ENCODE peak calls at places on chromosomes 1 and 21, in eight cellular contexts. B is IMR-90, F is sigmoid colon, C is A673, S is H7, M is lower lobe of right lung, N is right cardiac atrium, J is fibroblast of pulmonary artery. Z is an unnamed sample.

GRCh38 chr1:111570781-111571181 is 48.8 kb upstream of the RAP1A start:
- DNase-seq in S (peak; percentile 15), M (no peak), N (no peak), B (peak; percentile 35), J (no peak), F (no peak), C (peak; percentile 34), Z (no peak)

GRCh38 chr1:11158291-11158690 is 30.9 kb upstream of the ANGPTL7 start:
- DNase-seq in J (no peak), N (no peak), F (peak; percentile 27), S (no peak), B (no peak), C (no peak), M (no peak), Z (no peak)

GRCh38 chr21:39651206-39651605 is 38.5 kb downstream of the B3GALT5 start:
- DNase-seq in F (no peak), M (no peak), N (no peak), C (no peak), S (no peak), B (no peak), J (no peak), Z (no peak)

GRCh38 chr1:60527567-60527966 is 454.0 kb upstream of the C1orf87 start:
- DNase-seq in S (no peak), M (no peak), B (no peak), N (no peak), J (no peak), F (no peak), C (no peak), Z (no peak)

GRCh38 chr1:63704443-63704842 is 69.4 kb upstream of the ROR1 start:
- DNase-seq in C (no peak), F (peak; percentile 39), S (no peak), N (no peak), J (peak; percentile 17), B (peak; percentile 22), M (no peak), Z (no peak)

GRCh38 chr21:32134441-32135159 is 144.2 kb downstream of the MIS18A start:
- DNase-seq in B (no peak), F (no peak), C (no peak), J (no peak), M (no peak), S (no peak), N (no peak), Z (no peak)

GRCh38 chr1:19463204-19463803 is 22.0 kb downstream of the CAPZB start:
- DNase-seq in B (no peak), J (no peak), S (peak; percentile 28), C (no peak), F (no peak), M (no peak), N (peak; percentile 37), Z (no peak)

GRCh38 chr21:46543306-46543705 is 61.6 kb downstream of the S100B start:
- DNase-seq in N (peak; percentile 42), F (peak; percentile 40), M (no peak), C (no peak), B (no peak), J (no peak), S (peak; percentile 40), Z (no peak)

GRCh38 chr1:224447251-224447650 is 12.7 kb upstream of the WDR26 start:
- DNase-seq in N (no peak), F (no peak), S (no peak), B (peak; percentile 69), C (peak; percentile 43), M (peak; percentile 51), J (peak; percentile 76), Z (peak; percentile 45)

GRCh38 chr1:91533625-91534024 is 33.0 kb downstream of the CDC7 start:
- DNase-seq in C (no peak), M (no peak), S (no peak), J (no peak), N (no peak), B (no peak), F (no peak), Z (no peak)

GRCh38 chr1:201847150-201847549 is 18.2 kb downstream of the IPO9 start:
- DNase-seq in C (no peak), S (no peak), F (no peak), J (no peak), B (no peak), N (no peak), M (no peak), Z (no peak)
- H3K4me3 ChIP-seq in C (no peak overlapping the region), S (no peak overlapping the region), F (no peak overlapping the region), J (no peak overlapping the region), B (no peak overlapping the region), N (no peak overlapping the region), M (no peak overlapping the region), Z (no peak overlapping the region)

DNA sequence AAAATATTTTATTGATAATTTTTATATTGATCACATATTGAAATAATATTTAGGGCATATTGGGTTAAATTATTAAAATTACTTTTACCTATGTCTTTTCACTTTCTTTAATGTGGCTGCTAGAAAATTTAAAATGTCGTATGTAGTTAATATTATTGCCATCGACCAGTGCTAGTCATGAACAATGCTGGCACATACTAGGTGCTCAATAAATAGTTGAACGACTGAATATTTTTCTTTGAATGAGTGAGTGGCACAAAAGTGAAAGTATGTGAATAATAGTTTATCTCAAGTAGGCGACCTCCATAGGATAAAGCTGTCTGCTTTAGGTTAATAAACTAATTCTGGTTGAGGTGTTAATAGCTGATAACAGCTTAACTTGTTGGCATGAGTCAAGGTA is 150.8 kb upstream of the FGGY start:
- DNase-seq in J (no peak), M (no peak), B (no peak), S (no peak), C (no peak), N (no peak), F (no peak), Z (no peak)
- H3K4me3 ChIP-seq in J (no peak overlapping the region), M (peak overlapping the region; percentile 59), B (no peak overlapping the region), S (no peak overlapping the region), C (no peak overlapping the region), N (peak overlapping the region; percentile 40), F (peak overlapping the region; percentile 54), Z (no peak overlapping the region)

GRCh38 chr1:92538048-92538412 is 51.3 kb upstream of the GFI1 start:
- DNase-seq in C (no peak), B (peak; percentile 5), F (no peak), J (no peak), S (no peak), N (no peak), M (no peak), Z (no peak)
- H3K4me3 ChIP-seq in C (no peak overlapping the region), B (no peak overlapping the region), F (no peak overlapping the region), J (no peak overlapping the region), S (no peak overlapping the region), N (no peak overlapping the region), M (no peak overlapping the region), Z (no peak overlapping the region)

DNA sequence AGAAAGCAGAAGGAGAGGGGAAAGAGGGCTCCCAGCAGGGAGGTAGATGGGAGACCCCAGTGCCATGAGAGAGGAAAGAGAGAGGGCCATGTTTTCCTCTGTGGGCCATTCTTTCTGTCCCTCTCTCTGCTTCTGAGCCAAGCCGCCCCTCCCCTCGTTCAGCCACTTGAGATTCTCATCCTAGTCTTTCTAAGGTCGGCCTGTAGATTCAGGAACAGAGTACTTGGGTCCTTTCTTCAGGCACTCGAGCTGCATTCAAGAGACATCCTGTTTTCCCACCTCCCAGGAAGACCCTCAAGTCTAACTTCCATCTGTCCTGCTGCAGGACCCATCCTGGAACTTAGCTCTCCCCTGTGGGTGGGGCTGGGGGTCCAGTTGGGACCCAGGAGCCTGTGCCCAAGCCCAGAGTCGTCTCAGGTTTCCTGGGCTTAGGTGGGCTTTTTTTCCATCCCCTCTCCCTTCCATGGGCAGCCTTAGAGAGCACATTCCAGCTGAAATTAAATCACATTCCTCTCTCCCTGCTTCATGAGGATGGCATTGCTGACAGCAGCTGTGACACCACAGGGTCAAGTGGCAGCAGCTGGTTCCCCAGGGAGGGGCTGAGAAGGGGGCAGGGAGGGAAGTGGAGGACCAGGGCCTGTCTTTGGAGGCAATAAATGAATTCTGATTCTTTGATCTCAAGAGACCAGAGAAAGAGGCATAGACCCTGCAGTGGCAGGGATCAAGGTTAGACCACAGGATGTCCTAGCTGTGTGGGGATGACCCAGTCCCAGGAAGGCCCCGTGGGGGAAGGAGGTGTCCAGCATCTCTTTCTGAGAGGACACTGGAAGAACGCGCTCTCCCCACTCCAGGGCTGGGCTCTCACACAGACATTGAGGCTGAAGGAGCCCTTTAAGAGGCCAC is 12.9 kb downstream of the NES start:
- DNase-seq in C (no peak), F (no peak), S (peak; percentile 61), M (no peak), N (peak; percentile 81), B (peak; percentile 58), J (no peak), Z (no peak)
- H3K4me3 ChIP-seq in C (no peak overlapping the region), F (peak overlapping the region; percentile 5), S (no peak overlapping the region), M (no peak overlapping the region), N (no peak overlapping the region), B (no peak overlapping the region), J (no peak overlapping the region), Z (no peak overlapping the region)

GRCh38 chr21:35045539-35046222 is 3.4 kb downstream of the RUNX1 start:
- DNase-seq in M (no peak), S (no peak), C (no peak), N (no peak), B (no peak), F (no peak), J (no peak), Z (no peak)

GRCh38 chr21:35048183-35048601 is 910 bp downstream of the RUNX1 start:
- DNase-seq in N (no peak), J (no peak), F (no peak), S (no peak), M (peak; percentile 67), C (no peak), B (no peak), Z (no peak)

GRCh38 chr21:35046223-35046690 is 2.8 kb downstream of the RUNX1 start:
- DNase-seq in N (no peak), B (no peak), F (no peak), C (no peak), S (no peak), M (no peak), J (no peak), Z (no peak)

GRCh38 chr21:35044770-35045538 is 4.1 kb downstream of the RUNX1 start:
- DNase-seq in S (no peak), N (no peak), B (no peak), C (no peak), J (no peak), F (no peak), M (no peak), Z (no peak)

DNA sequence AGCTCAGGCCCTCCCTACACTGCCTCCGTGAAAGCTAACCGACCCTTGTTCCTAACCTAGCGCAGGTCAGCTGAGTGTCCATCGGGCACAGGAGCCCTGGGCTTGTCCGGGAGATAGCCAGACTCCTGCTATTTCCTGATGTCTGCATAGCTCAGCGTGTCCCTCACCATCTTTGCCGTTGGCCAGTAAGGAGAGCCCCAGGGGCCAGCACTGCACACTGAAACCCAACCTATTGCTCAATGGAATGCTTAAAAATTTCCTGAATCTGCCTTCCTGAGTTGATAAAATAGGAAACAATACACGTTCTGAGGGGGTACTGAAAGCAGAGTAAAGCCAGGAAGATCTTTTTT is 2.2 kb downstream of the RUNX1 start:
- DNase-seq in B (no peak), S (no peak), M (no peak), C (no peak), N (no peak), J (no peak), F (no peak), Z (no peak)
- H3K4me3 ChIP-seq in B (peak overlapping the region; percentile 13), S (no peak overlapping the region), M (peak overlapping the region; percentile 53), C (no peak overlapping the region), N (no peak overlapping the region), J (peak overlapping the region; percentile 43), F (peak overlapping the region; percentile 29), Z (no peak overlapping the region)

DNA sequence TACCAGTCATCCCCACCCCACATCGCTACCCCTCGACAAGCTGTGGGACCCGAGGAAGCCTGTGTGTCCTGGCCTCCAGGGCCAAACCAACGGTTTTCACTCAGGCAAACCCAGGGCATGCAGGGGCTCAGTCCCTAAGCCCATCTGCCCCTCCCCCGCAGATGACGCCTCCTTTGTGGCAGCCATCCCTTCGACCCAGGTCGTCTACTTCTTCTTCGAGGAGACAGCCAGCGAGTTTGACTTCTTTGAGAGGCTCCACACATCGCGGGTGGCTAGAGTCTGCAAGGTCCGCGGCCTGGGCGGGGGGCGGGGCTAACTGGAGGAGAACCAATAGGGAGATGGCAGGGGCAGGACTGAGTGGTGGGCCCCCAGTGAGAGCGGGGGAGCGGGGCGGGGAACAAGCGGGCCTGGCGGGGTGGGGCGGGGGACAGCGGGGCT is 7.4 kb downstream of the SEMA4A start:
- DNase-seq in N (peak; percentile 95), F (peak; percentile 95), J (peak; percentile 70), B (peak; percentile 58), C (peak; percentile 92), S (peak; percentile 98), M (peak; percentile 69), Z (peak; percentile 90)
- H3K4me3 ChIP-seq in N (peak overlapping the region; percentile 48), F (peak overlapping the region; percentile 61), J (peak overlapping the region; percentile 30), B (peak overlapping the region; percentile 39), C (peak overlapping the region; percentile 37), S (peak overlapping the region; percentile 54), M (peak overlapping the region; percentile 52), Z (peak overlapping the region; percentile 43)

Z was measured in ovary.